ENCODE peak calls at places on chromosomes 4 and X, in nine cellular contexts. A is amniotic stem cell; R is progenitor cell of endocrine pancreas; L is A549; V is T47D; S is NCI-H2081 treated with DMSO at 0.1 percent for 48 hours; E is stimulated activated CD4-positive, alpha-beta T cell treated with anti-CD3 and anti-CD28 coated beads, Interleukin-4, amount 100 ng/mL, for 1 hour; G is NCI-H2029 treated with DMSO at 0.1 percent for 48 hours; C is GM23338. B is an unnamed sample.

GRCh38 chr4:123941306-123941705 is 544.7 kb downstream of the SPRY1 start:
- DNase-seq in A (no peak), R (no peak), L (no peak), V (no peak), S (no peak), E (no peak), G (no peak), C (no peak), B (no peak)

GRCh38 chrX:130247996-130248395 is 20.7 kb downstream of the ZNF280C start:
- DNase-seq in A (no peak), R (no peak), L (no peak), V (no peak), S (no peak), E (no peak), G (no peak), C (no peak), B (no peak)

GRCh38 chr4:48635980-48636379 is 144.1 kb downstream of the FRYL start:
- DNase-seq in A (no peak), R (no peak), L (no peak), V (no peak), S (no peak), E (no peak), G (no peak), C (no peak), B (no peak)

GRCh38 chr4:10096201-10096975 is 20.2 kb downstream of the WDR1 start:
- DNase-seq in A (peak; percentile 66), R (no peak), L (peak; percentile 47), V (no peak), S (no peak), E (peak; percentile 80), G (no peak), C (no peak), B (no peak)

GRCh38 chr4:2363951-2364653 is 54.3 kb downstream of the ZFYVE28 start:
- DNase-seq in A (no peak), R (no peak), L (no peak), V (no peak), S (no peak), E (no peak), G (no peak), C (no peak), B (no peak)

GRCh38 chr4:66501986-66502385 is 831.7 kb upstream of the EPHA5 start:
- DNase-seq in A (no peak), R (no peak), L (no peak), V (no peak), S (no peak), E (no peak), G (no peak), C (no peak), B (no peak)

GRCh38 chr4:131764730-131765129 is 1384.4 kb upstream of the PCDH10 start:
- DNase-seq in A (no peak), R (no peak), L (no peak), V (no peak), S (no peak), E (no peak), G (no peak), C (no peak), B (no peak)

GRCh38 chr4:82948647-82949204 is 48.2 kb downstream of the THAP9 start:
- DNase-seq in A (no peak), R (no peak), L (no peak), V (no peak), S (no peak), E (no peak), G (no peak), C (no peak), B (no peak)

GRCh38 chr4:67779631-67780030 is 25.4 kb upstream of the GNRHR start:
- DNase-seq in A (no peak), R (no peak), L (no peak), V (no peak), S (no peak), E (no peak), G (no peak), C (no peak), B (no peak)

GRCh38 chr4:119191505-119191904 is 21.0 kb upstream of the USP53 start:
- DNase-seq in A (no peak), R (no peak), L (no peak), V (no peak), S (no peak), E (no peak), G (no peak), C (no peak), B (no peak)

GRCh38 chr4:76306882-76307669 is 543 bp downstream of the STBD1 start:
- DNase-seq in A (peak; percentile 18), R (peak; percentile 40), L (peak; percentile 48), V (peak; percentile 53), S (no peak), E (peak; percentile 25), G (no peak), C (peak; percentile 87), B (peak; percentile 78)

GRCh38 chr4:86999244-86999643 is 64.4 kb downstream of the AFF1 start:
- DNase-seq in A (no peak), R (no peak), L (no peak), V (no peak), S (no peak), E (no peak), G (no peak), C (no peak), B (no peak)

GRCh38 chr4:170339522-170339921 is 249.8 kb upstream of the AADAT start:
- DNase-seq in A (no peak), R (no peak), L (no peak), V (no peak), S (no peak), E (no peak), G (no peak), C (no peak), B (no peak)

GRCh38 chr4:7433376-7434140 is 1.2 kb downstream of the PSAPL1 start:
- DNase-seq in A (no peak), R (no peak), L (no peak), V (no peak), S (no peak), E (no peak), G (no peak), C (no peak), B (no peak)

GRCh38 chr4:85209161-85209560 is 242.7 kb upstream of the WDFY3 start:
- DNase-seq in A (no peak), R (no peak), L (no peak), V (no peak), S (no peak), E (no peak), G (no peak), C (no peak), B (no peak)

GRCh38 chr4:1356181-1356998 is 9.4 kb downstream of the UVSSA start:
- DNase-seq in A (peak; percentile 5), R (peak; percentile 58), L (peak; percentile 61), V (peak; percentile 64), S (no peak), E (peak; percentile 53), G (no peak), C (peak; percentile 90), B (peak; percentile 75)

GRCh38 chr4:10045481-10045880 is 24.2 kb upstream of the SLC2A9 start:
- DNase-seq in A (no peak), R (no peak), L (peak; percentile 62), V (no peak), S (no peak), E (no peak), G (no peak), C (no peak), B (no peak)

GRCh38 chr4:42371306-42372063 is 25.8 kb upstream of the SHISA3 start:
- DNase-seq in A (no peak), R (no peak), L (peak; percentile 9), V (peak; percentile 66), S (no peak), E (no peak), G (peak; percentile 26), C (peak; percentile 57), B (peak; percentile 75)

GRCh38 chrX:55340896-55341433 is 76.2 kb upstream of the PAGE3 start:
- DNase-seq in A (no peak), R (no peak), L (no peak), V (no peak), S (no peak), E (no peak), G (no peak), C (peak; percentile 0), B (no peak)

GRCh38 chr4:153465583-153465921 is 608 bp upstream of the TMEM131L start:
- DNase-seq in A (peak; percentile 29), R (peak; percentile 18), L (peak; percentile 37), V (peak; percentile 8), S (peak; percentile 8), E (peak; percentile 26), G (no peak), C (peak; percentile 63), B (peak; percentile 87)

GRCh38 chr4:106238819-106239420 is 77.1 kb downstream of the TBCK start:
- DNase-seq in A (peak; percentile 5), R (no peak), L (peak; percentile 5), V (no peak), S (no peak), E (no peak), G (peak; percentile 1), C (peak; percentile 80), B (peak; percentile 67)

GRCh38 chr4:85823295-85823694 is 348.3 kb downstream of the ARHGAP24 start:
- DNase-seq in A (no peak), R (no peak), L (no peak), V (no peak), S (no peak), E (no peak), G (no peak), C (peak; percentile 35), B (no peak)